ENCODE peak calls at places on chromosomes 11 and 22, in ten cellular contexts. Y is cardiac muscle cell, X is GM19239, F is NCI-H1092 treated with DMSO at 0.1 percent for 48 hours, J is right lobe of liver, K is AG04450, O is ovary, C is NCI-H1105, A is left ventricle myocardium inferior, B is MCF 10A. R is an unnamed sample.
A peak's percentile ranks its signal among the peaks of the same experiment; 100 is the strongest.

GRCh38 chr11:15142838-15143237 is 28.1 kb downstream of the INSC start:
- DNase-seq in Y (no peak), X (no peak), F (no peak), J (no peak), K (no peak), O (no peak), C (no peak), A (no peak), B (no peak), R (no peak)

GRCh38 chr11:66591175-66591574 is 1.7 kb downstream of the CCDC87 start:
- DNase-seq in Y (no peak), X (no peak), F (no peak), J (no peak), K (no peak), O (no peak), C (no peak), A (no peak), B (no peak), R (no peak)

GRCh38 chr11:87347441-87347840 is 309.7 kb downstream of the TMEM135 start:
- DNase-seq in Y (peak; percentile 64), X (no peak), F (no peak), J (no peak), K (no peak), O (no peak), C (no peak), A (no peak), B (no peak), R (no peak)

GRCh38 chr11:60700689-60701508 is 1.5 kb downstream of the MS4A8 start:
- DNase-seq in Y (peak; percentile 41), X (no peak), F (peak; percentile 92), J (no peak), K (no peak), O (peak; percentile 28), C (peak; percentile 76), A (no peak), B (peak; percentile 29), R (no peak)

GRCh38 chr11:69157156-69157821 is 1.6 kb downstream of the SMIM38 start:
- DNase-seq in Y (no peak), X (no peak), F (peak; percentile 86), J (no peak), K (no peak), O (no peak), C (peak; percentile 12), A (peak; percentile 74), B (no peak), R (peak; percentile 94)

GRCh38 chr11:117875397-117876048 is 935 bp downstream of the FXYD6 start:
- DNase-seq in Y (peak; percentile 42), X (no peak), F (peak; percentile 78), J (no peak), K (no peak), O (no peak), C (peak; percentile 87), A (peak; percentile 45), B (no peak), R (no peak)

GRCh38 chr11:68342459-68343158 is 30.2 kb downstream of the LRP5 start:
- DNase-seq in Y (no peak), X (no peak), F (no peak), J (no peak), K (no peak), O (no peak), C (no peak), A (no peak), B (no peak), R (no peak)

GRCh38 chr22:40855104-40855959 is 1.1 kb downstream of the ST13 start:
- DNase-seq in Y (no peak), X (no peak), F (peak; percentile 23), J (no peak), K (no peak), O (no peak), C (peak; percentile 27), A (no peak), B (peak; percentile 45), R (no peak)